ENCODE peak calls at places on chromosomes 6 and 20, in five cellular contexts. One of them, this sample, is unnamed.

GRCh38 chr6:109172096-109172495 is 76.8 kb downstream of the CEP57L1 start:
- DNase-seq in NCI-H1092: no peak
- DNase-seq in neural progenitor cell: no peak
- DNase-seq in pulmonary artery endothelial cell: no peak
- DNase-seq in foreskin fibroblast: peak; percentile 9
- DNase-seq in this sample: no peak

GRCh38 chr6:149950423-149950822 is 8.6 kb downstream of the ULBP2 start:
- DNase-seq in NCI-H1092: no peak
- DNase-seq in neural progenitor cell: no peak
- DNase-seq in pulmonary artery endothelial cell: no peak
- DNase-seq in foreskin fibroblast: no peak
- DNase-seq in this sample: no peak

GRCh38 chr6:27847706-27848105 is 64.5 kb downstream of the OR2B2 start:
- DNase-seq in NCI-H1092: no peak
- DNase-seq in neural progenitor cell: no peak
- DNase-seq in pulmonary artery endothelial cell: no peak
- DNase-seq in foreskin fibroblast: peak; percentile 71
- DNase-seq in this sample: no peak

GRCh38 chr20:56735087-56735642 is 106.1 kb downstream of the TFAP2C start:
- DNase-seq in NCI-H1092: no peak
- DNase-seq in neural progenitor cell: no peak
- DNase-seq in pulmonary artery endothelial cell: no peak
- DNase-seq in foreskin fibroblast: no peak
- DNase-seq in this sample: no peak

GRCh38 chr6:42451595-42452170 is at the start of gene TRERF1:
- DNase-seq in NCI-H1092: peak; percentile 63
- DNase-seq in neural progenitor cell: peak; percentile 85
- DNase-seq in pulmonary artery endothelial cell: no peak
- DNase-seq in foreskin fibroblast: peak; percentile 87
- DNase-seq in this sample: peak; percentile 69

GRCh38 chr20:59955131-59955796 is 3.0 kb upstream of the CDH26 start:
- DNase-seq in NCI-H1092: no peak
- DNase-seq in neural progenitor cell: peak; percentile 24
- DNase-seq in pulmonary artery endothelial cell: no peak
- DNase-seq in foreskin fibroblast: peak; percentile 42
- DNase-seq in this sample: no peak

GRCh38 chr6:137099689-137100398 is 55.1 kb upstream of the IL20RA start:
- DNase-seq in NCI-H1092: no peak
- DNase-seq in neural progenitor cell: no peak
- DNase-seq in pulmonary artery endothelial cell: no peak
- DNase-seq in foreskin fibroblast: no peak
- DNase-seq in this sample: no peak

GRCh38 chr6:19501737-19502245 is 335.4 kb upstream of the ID4 start:
- DNase-seq in NCI-H1092: no peak
- DNase-seq in neural progenitor cell: no peak
- DNase-seq in pulmonary artery endothelial cell: no peak
- DNase-seq in foreskin fibroblast: no peak
- DNase-seq in this sample: no peak

GRCh38 chr20:49865559-49865958 is 49.8 kb downstream of the SPATA2 start:
- DNase-seq in NCI-H1092: no peak
- DNase-seq in neural progenitor cell: no peak
- DNase-seq in pulmonary artery endothelial cell: no peak
- DNase-seq in foreskin fibroblast: peak; percentile 48
- DNase-seq in this sample: no peak

GRCh38 chr20:54088430-54088829 is 18.0 kb upstream of the BCAS1 start:
- DNase-seq in NCI-H1092: no peak
- DNase-seq in neural progenitor cell: no peak
- DNase-seq in pulmonary artery endothelial cell: no peak
- DNase-seq in foreskin fibroblast: no peak
- DNase-seq in this sample: no peak

GRCh38 chr6:167116109-167116837 is 6.6 kb upstream of the CCR6 start:
- DNase-seq in NCI-H1092: peak; percentile 25
- DNase-seq in neural progenitor cell: no peak
- DNase-seq in pulmonary artery endothelial cell: no peak
- DNase-seq in foreskin fibroblast: no peak
- DNase-seq in this sample: no peak

GRCh38 chr6:160387887-160388286 is 39.7 kb downstream of the SLC22A3 start:
- DNase-seq in NCI-H1092: no peak
- DNase-seq in neural progenitor cell: no peak
- DNase-seq in pulmonary artery endothelial cell: no peak
- DNase-seq in foreskin fibroblast: peak; percentile 29
- DNase-seq in this sample: no peak

GRCh38 chr6:168223755-168224154 is 95.8 kb downstream of the DACT2 start:
- DNase-seq in NCI-H1092: no peak
- DNase-seq in neural progenitor cell: no peak
- DNase-seq in pulmonary artery endothelial cell: no peak
- DNase-seq in foreskin fibroblast: no peak
- DNase-seq in this sample: no peak

GRCh38 chr6:131251593-131252204 is 116.4 kb downstream of the AKAP7 start:
- DNase-seq in NCI-H1092: no peak
- DNase-seq in neural progenitor cell: no peak
- DNase-seq in pulmonary artery endothelial cell: no peak
- DNase-seq in foreskin fibroblast: no peak
- DNase-seq in this sample: no peak

GRCh38 chr20:47456952-47457724 is 44.5 kb upstream of the NCOA3 start:
- DNase-seq in NCI-H1092: no peak
- DNase-seq in neural progenitor cell: no peak
- DNase-seq in pulmonary artery endothelial cell: no peak
- DNase-seq in foreskin fibroblast: peak; percentile 82
- DNase-seq in this sample: no peak

GRCh38 chr6:163455553-163455952 is 41.0 kb downstream of the QKI start:
- DNase-seq in NCI-H1092: no peak
- DNase-seq in neural progenitor cell: no peak
- DNase-seq in pulmonary artery endothelial cell: no peak
- DNase-seq in foreskin fibroblast: peak; percentile 59
- DNase-seq in this sample: no peak

GRCh38 chr6:37531026-37531425 is 31.3 kb upstream of the CCDC167 start:
- DNase-seq in NCI-H1092: no peak
- DNase-seq in neural progenitor cell: no peak
- DNase-seq in pulmonary artery endothelial cell: no peak
- DNase-seq in foreskin fibroblast: no peak
- DNase-seq in this sample: no peak

This sample was measured in nephron progenitor cell.